ENCODE peak calls at places on chromosome X, in nine cellular contexts. B is body of pancreas, Z is cardiac muscle cell, K is type B pancreatic cell, O is IMR-90, A is psoas muscle, E is WERI-Rb-1, P is GM20000, G is sigmoid colon. U is an unnamed sample.

GRCh38 chrX:118523920-118524319 is 28.3 kb downstream of the DOCK11 start:
- DNase-seq in B (no peak), Z (no peak), K (no peak), O (no peak), A (no peak), E (no peak), P (no peak), G (no peak), U (no peak)

GRCh38 chrX:53227224-53227765 is 2.3 kb upstream of the KDM5C start:
- DNase-seq in B (no peak), Z (no peak), K (no peak), O (no peak), A (no peak), E (no peak), P (no peak), G (no peak), U (no peak)

GRCh38 chrX:150643271-150643670 is 49.9 kb upstream of the MTMR1 start:
- DNase-seq in B (no peak), Z (no peak), K (no peak), O (peak), A (no peak), E (no peak), P (no peak), G (no peak), U (no peak)

GRCh38 chrX:44871114-44871645 is 1.8 kb upstream of the KDM6A start:
- DNase-seq in B (peak), Z (no peak), K (no peak), O (no peak), A (peak), E (no peak), P (no peak), G (no peak), U (peak)

GRCh38 chrX:119784747-119785446 is 6.5 kb downstream of the RPL39 start:
- DNase-seq in B (peak), Z (no peak), K (no peak), O (peak), A (no peak), E (peak), P (no peak), G (no peak), U (peak)

GRCh38 chrX:34654939-34655338 is 2.1 kb downstream of the TMEM47 start:
- DNase-seq in B (no peak), Z (peak), K (no peak), O (no peak), A (no peak), E (no peak), P (no peak), G (no peak), U (no peak)

GRCh38 chrX:137916090-137916746 is 350.3 kb downstream of the ZIC3 start:
- DNase-seq in B (no peak), Z (peak), K (no peak), O (no peak), A (no peak), E (no peak), P (no peak), G (no peak), U (no peak)

GRCh38 chrX:69285881-69286545 is 120.8 kb upstream of the PJA1 start:
- DNase-seq in B (peak), Z (peak), K (peak), O (no peak), A (peak), E (peak), P (peak), G (peak), U (peak)

GRCh38 chrX:17038681-17039161 is 92.3 kb downstream of the REPS2 start:
- DNase-seq in B (no peak), Z (peak), K (no peak), O (no peak), A (no peak), E (no peak), P (no peak), G (peak), U (no peak)

GRCh38 chrX:149512225-149512885 is 7.2 kb upstream of the IDS start:
- DNase-seq in B (peak), Z (peak), K (no peak), O (peak), A (peak), E (peak), P (peak), G (no peak), U (peak)

GRCh38 chrX:21355831-21356230 is 18.4 kb upstream of the CNKSR2 start:
- DNase-seq in B (no peak), Z (no peak), K (no peak), O (no peak), A (no peak), E (no peak), P (no peak), G (no peak), U (no peak)

GRCh38 chrX:132958086-132958703 is at the start of gene HS6ST2:
- DNase-seq in B (peak), Z (peak), K (peak), O (no peak), A (peak), E (no peak), P (no peak), G (no peak), U (peak)

GRCh38 chrX:5337160-5337559 is 891.5 kb downstream of the NLGN4X start:
- DNase-seq in B (no peak), Z (no peak), K (no peak), O (no peak), A (no peak), E (no peak), P (no peak), G (no peak), U (no peak)

GRCh38 chrX:1336331-1337143 is at the start of gene IL3RA:
- DNase-seq in B (peak), Z (peak), K (no peak), O (no peak), A (no peak), E (no peak), P (peak), G (peak), U (no peak)

GRCh38 chrX:4850312-4850711 is 1136.9 kb upstream of the PRKX start:
- DNase-seq in B (no peak), Z (no peak), K (no peak), O (no peak), A (no peak), E (no peak), P (no peak), G (no peak), U (no peak)

GRCh38 chrX:153816821-153817220 is 13.5 kb downstream of the PDZD4 start:
- DNase-seq in B (no peak), Z (no peak), K (no peak), O (no peak), A (peak), E (no peak), P (no peak), G (no peak), U (no peak)

GRCh38 chrX:135484636-135485289 is 35.7 kb upstream of the INTS6L start:
- DNase-seq in B (peak), Z (peak), K (no peak), O (peak), A (no peak), E (no peak), P (peak), G (no peak), U (peak)

GRCh38 chrX:34918856-34919255 is 23.7 kb upstream of the FAM47B start:
- DNase-seq in B (peak), Z (peak), K (no peak), O (peak), A (no peak), E (peak), P (no peak), G (no peak), U (peak)

GRCh38 chrX:66054978-66055377 is 15.1 kb upstream of the VSIG4 start:
- DNase-seq in B (no peak), Z (no peak), K (no peak), O (no peak), A (no peak), E (no peak), P (no peak), G (no peak), U (no peak)

GRCh38 chrX:13151806-13152510 is 107.5 kb upstream of the FAM9C start:
- DNase-seq in B (no peak), Z (no peak), K (no peak), O (peak), A (no peak), E (no peak), P (no peak), G (no peak), U (no peak)

GRCh38 chrX:153775631-153776595 is 4.9 kb upstream of the SRPK3 start:
- DNase-seq in B (no peak), Z (no peak), K (no peak), O (no peak), A (peak), E (no peak), P (peak), G (peak), U (no peak)

GRCh38 chrX:30533261-30533660 is 44.3 kb downstream of the TASL start:
- DNase-seq in B (no peak), Z (no peak), K (no peak), O (peak), A (no peak), E (no peak), P (no peak), G (no peak), U (no peak)

GRCh38 chrX:133956570-133957340 is 28.6 kb downstream of the GPC3 start:
- DNase-seq in B (no peak), Z (no peak), K (no peak), O (no peak), A (no peak), E (no peak), P (no peak), G (no peak), U (no peak)

GRCh38 chrX:115539841-115540240 is 21.1 kb upstream of the PLS3 start:
- DNase-seq in B (no peak), Z (no peak), K (no peak), O (peak), A (no peak), E (no peak), P (no peak), G (no peak), U (no peak)

GRCh38 chrX:49999048-49999447 is 76.7 kb downstream of the CLCN5 start:
- DNase-seq in B (no peak), Z (no peak), K (no peak), O (no peak), A (no peak), E (no peak), P (no peak), G (no peak), U (no peak)

GRCh38 chrX:96682516-96682915 is 2.1 kb upstream of the DIAPH2 start:
- DNase-seq in B (no peak), Z (no peak), K (no peak), O (no peak), A (no peak), E (no peak), P (no peak), G (no peak), U (no peak)

GRCh38 chrX:102840871-102841705 is 96.0 kb upstream of the RAB40AL start:
- DNase-seq in B (no peak), Z (no peak), K (no peak), O (peak), A (no peak), E (no peak), P (no peak), G (no peak), U (no peak)

GRCh38 chrX:2828404-2829065 is at the start of gene GYG2:
- DNase-seq in B (peak), Z (peak), K (peak), O (peak), A (no peak), E (peak), P (no peak), G (no peak), U (peak)

GRCh38 chrX:132748268-132748667 is 210.2 kb downstream of the HS6ST2 start:
- DNase-seq in B (no peak), Z (no peak), K (no peak), O (no peak), A (no peak), E (no peak), P (no peak), G (no peak), U (no peak)

GRCh38 chrX:63250253-63250868 is 100.8 kb downstream of the SPIN4 start:
- DNase-seq in B (peak), Z (peak), K (no peak), O (peak), A (no peak), E (peak), P (peak), G (peak), U (peak)

GRCh38 chrX:136794080-136794479 is 13.3 kb upstream of the ARHGEF6 start:
- DNase-seq in B (no peak), Z (no peak), K (no peak), O (no peak), A (no peak), E (no peak), P (no peak), G (no peak), U (no peak)

GRCh38 chrX:122196338-122196737 is 987.7 kb upstream of the GRIA3 start:
- DNase-seq in B (no peak), Z (no peak), K (no peak), O (no peak), A (no peak), E (no peak), P (no peak), G (no peak), U (no peak)

GRCh38 chrX:39242187-39242586 is 440.9 kb downstream of the MID1IP1 start:
- DNase-seq in B (peak), Z (peak), K (no peak), O (no peak), A (no peak), E (peak), P (peak), G (no peak), U (peak)
- TF ChIP-seq CTCF in B (peak), Z (peak), K (peak), O (no peak), A (peak), E (peak), P (no peak), G (peak), U (peak)

DNA sequence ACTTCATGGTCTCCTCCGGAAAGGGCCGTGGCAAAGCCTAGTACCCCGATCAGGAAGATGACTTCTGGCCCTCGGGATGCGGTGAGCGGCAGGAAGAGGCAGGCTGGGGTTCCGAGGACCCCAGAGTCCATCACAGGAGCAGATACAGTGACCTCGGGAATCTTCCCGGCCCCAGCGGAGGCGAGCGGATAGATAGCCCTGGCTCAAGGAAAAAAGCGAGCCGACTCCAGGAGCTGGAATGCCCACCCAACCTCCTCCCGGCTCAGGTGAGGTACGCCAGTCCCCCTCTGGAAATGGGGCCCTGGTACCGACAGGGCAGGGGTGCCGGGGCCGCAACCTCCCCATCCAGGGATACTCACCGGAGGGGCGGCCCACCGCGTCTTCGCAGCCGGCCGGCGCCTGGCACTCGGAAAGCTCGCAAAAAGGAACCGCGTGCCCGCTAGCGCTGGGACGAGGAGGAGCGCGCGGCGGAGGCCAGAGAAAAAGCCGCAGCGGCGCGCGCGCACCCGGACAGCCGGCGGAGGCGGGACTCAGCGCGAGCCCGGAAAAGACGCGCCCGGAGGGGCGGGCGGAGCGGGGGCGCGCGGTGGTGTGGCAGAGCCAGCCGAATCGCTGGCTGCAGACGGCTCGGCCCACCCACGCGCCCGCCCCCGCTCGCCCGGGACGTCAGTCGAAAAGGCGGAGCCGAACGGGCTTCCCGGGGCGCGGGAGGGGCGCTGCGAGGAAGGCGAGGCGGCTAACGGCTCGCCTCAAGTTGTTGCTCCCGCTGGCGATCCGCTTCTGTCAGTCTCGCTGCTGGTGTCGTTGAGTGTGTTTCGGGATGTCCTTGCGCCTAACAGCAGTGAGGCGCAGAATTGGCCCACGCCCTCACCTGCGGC is at the start of gene ACSL4:
- DNase-seq in B (peak), Z (peak), K (peak), O (peak), A (peak), E (peak), P (peak), G (peak), U (peak)
- TF ChIP-seq CTCF in B (no peak), Z (no peak), K (no peak), O (no peak), A (no peak), E (no peak), P (no peak), G (no peak), U (no peak)

GRCh38 chrX:48761674-48762471 is at the start of gene GLOD5:
- DNase-seq in B (peak), Z (peak), K (peak), O (no peak), A (no peak), E (peak), P (no peak), G (no peak), U (peak)
- TF ChIP-seq CTCF in B (peak), Z (no peak), K (peak), O (peak), A (no peak), E (peak), P (no peak), G (no peak), U (peak)

DNA sequence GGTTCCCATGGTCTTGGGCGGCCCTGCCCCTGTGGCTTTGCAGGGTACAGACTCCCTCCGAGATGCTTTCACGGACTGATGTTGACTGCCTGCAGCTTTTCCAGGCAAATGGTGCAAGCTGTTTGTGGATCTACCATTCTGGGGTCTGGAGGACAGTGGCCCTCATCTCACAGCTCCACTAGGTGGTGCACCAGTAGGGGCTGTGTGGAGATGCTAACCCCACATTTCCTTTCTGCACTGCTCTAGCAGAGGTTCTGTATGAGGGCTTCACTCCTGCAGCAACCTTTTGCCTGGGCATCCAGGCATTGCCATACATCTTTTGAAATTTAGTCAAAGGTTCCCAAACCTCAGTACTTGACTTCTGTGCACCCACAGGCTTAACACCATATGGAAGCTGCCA is 176.1 kb downstream of the DCAF12L1 start:
- DNase-seq in B (no peak), Z (no peak), K (no peak), O (no peak), A (no peak), E (no peak), P (no peak), G (no peak), U (no peak)
- TF ChIP-seq CTCF in B (no peak), Z (no peak), K (no peak), O (no peak), A (no peak), E (peak), P (no peak), G (no peak), U (no peak)

DNA sequence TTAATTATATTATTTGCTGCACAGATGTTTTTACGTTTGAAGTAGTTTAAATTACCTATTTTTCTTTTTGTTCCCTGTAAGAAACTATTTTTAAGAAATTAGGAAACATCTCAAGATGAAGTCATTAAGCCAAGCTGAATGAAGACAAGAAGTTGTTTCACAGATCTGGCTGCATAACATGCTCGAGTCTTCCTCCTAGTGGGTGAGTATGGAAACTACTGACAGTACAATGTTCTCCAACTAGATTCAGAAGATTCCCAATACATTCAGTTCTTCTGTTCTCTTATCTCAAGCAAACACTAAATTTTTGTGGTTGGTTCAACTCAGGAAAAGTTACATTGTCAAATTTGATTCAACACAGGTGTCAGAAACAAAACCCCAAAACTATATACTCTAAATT is 256.8 kb upstream of the VCX start:
- DNase-seq in B (no peak), Z (peak), K (no peak), O (peak), A (no peak), E (no peak), P (peak), G (no peak), U (peak)
- TF ChIP-seq CTCF in B (peak), Z (no peak), K (peak), O (peak), A (peak), E (peak), P (peak), G (no peak), U (no peak)

GRCh38 chrX:131217878-131218486 is 71.1 kb downstream of the IGSF1 start:
- DNase-seq in B (peak), Z (no peak), K (no peak), O (no peak), A (no peak), E (peak), P (no peak), G (no peak), U (no peak)
- TF ChIP-seq CTCF in B (peak), Z (no peak), K (peak), O (no peak), A (no peak), E (peak), P (no peak), G (no peak), U (no peak)

GRCh38 chrX:46543441-46543840 is 1.8 kb downstream of the ZNF674 start:
- DNase-seq in B (no peak), Z (no peak), K (no peak), O (no peak), A (no peak), E (no peak), P (no peak), G (no peak), U (no peak)

GRCh38 chrX:46549914-46550313 is 4.7 kb upstream of the ZNF674 start:
- DNase-seq in B (no peak), Z (no peak), K (no peak), O (no peak), A (no peak), E (no peak), P (no peak), G (no peak), U (no peak)

GRCh38 chrX:46547857-46548256 is 2.6 kb upstream of the ZNF674 start:
- DNase-seq in B (no peak), Z (no peak), K (no peak), O (peak), A (no peak), E (no peak), P (no peak), G (no peak), U (peak)

GRCh38 chrX:46545111-46546005 is at the start of gene ZNF674:
- DNase-seq in B (peak), Z (peak), K (peak), O (peak), A (peak), E (peak), P (peak), G (peak), U (peak)
- TF ChIP-seq CTCF in B (peak), Z (peak), K (peak), O (peak), A (peak), E (peak), P (no peak), G (peak), U (no peak)

DNA sequence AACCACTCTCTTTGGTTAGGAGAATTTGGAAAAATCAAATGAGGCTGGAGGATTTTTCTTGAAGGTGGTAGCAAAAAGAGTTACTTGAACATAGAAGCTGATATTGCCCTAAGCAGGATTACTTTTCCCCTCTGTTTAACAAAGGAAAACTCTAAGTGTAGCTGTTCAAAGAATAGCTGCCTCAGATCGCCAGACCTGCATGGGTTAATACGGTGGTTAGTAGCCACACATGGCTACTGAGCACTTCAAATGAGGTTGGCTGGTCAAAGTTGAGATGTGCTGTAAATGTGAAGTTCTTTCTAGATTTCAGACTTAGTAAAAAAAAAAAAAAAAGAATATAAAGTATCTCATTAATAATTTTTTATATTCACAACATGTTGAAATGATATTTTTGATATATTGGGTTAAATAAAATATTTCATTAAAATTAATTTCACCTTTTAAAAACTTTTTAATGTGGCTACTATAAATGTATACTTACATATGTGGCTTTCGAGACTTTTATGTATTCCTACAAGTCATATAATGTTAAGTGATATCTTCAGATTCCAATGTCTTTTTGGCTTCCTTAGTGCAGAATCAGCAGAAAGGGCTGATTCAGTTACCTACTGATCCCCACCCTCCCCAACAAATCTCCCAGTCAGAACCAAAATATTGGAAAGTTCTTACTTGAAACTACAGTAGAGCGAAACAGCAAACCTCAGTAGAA is 3.3 kb upstream of the RPS6KA3 start:
- DNase-seq in B (no peak), Z (no peak), K (no peak), O (no peak), A (no peak), E (no peak), P (no peak), G (no peak), U (no peak)
- TF ChIP-seq CTCF in B (no peak), Z (no peak), K (no peak), O (no peak), A (no peak), E (no peak), P (no peak), G (no peak), U (no peak)

GRCh38 chrX:130025256-130025655 is 42.8 kb downstream of the BCORL1 start:
- DNase-seq in B (no peak), Z (no peak), K (no peak), O (no peak), A (no peak), E (no peak), P (no peak), G (no peak), U (no peak)
- TF ChIP-seq CTCF in B (no peak), Z (no peak), K (no peak), O (no peak), A (no peak), E (peak), P (no peak), G (no peak), U (no peak)

U was measured in Calu3.